ENCODE peak calls at places on chromosomes 1 and 21, in seven cellular contexts. One of them, this sample, is unnamed.

GRCh38 chr1:70315782-70316181 is 38.7 kb downstream of the ANKRD13C start:
- DNase-seq in cardiac fibroblast: no peak
- DNase-seq in esophagus squamous epithelium: no peak
- DNase-seq in sigmoid colon: no peak
- DNase-seq in MCF 10A: no peak
- DNase-seq in RCC 7860: no peak
- DNase-seq in cardiac muscle cell: no peak
- DNase-seq in this sample: no peak

GRCh38 chr1:64933296-64934070 is 32.9 kb downstream of the JAK1 start:
- DNase-seq in cardiac fibroblast: peak; percentile 99
- DNase-seq in esophagus squamous epithelium: no peak
- DNase-seq in sigmoid colon: peak; percentile 78
- DNase-seq in MCF 10A: peak; percentile 75
- DNase-seq in RCC 7860: peak; percentile 86
- DNase-seq in cardiac muscle cell: peak; percentile 94
- DNase-seq in this sample: no peak

GRCh38 chr1:32878183-32878582 is 7.5 kb upstream of the FNDC5 start:
- DNase-seq in cardiac fibroblast: peak; percentile 54
- DNase-seq in esophagus squamous epithelium: no peak
- DNase-seq in sigmoid colon: no peak
- DNase-seq in MCF 10A: peak; percentile 72
- DNase-seq in RCC 7860: peak; percentile 42
- DNase-seq in cardiac muscle cell: peak; percentile 47
- DNase-seq in this sample: peak; percentile 46

GRCh38 chr1:21295059-21295401 is 4.8 kb upstream of the ECE1 start:
- DNase-seq in cardiac fibroblast: peak; percentile 57
- DNase-seq in esophagus squamous epithelium: no peak
- DNase-seq in sigmoid colon: no peak
- DNase-seq in MCF 10A: peak; percentile 10
- DNase-seq in RCC 7860: peak; percentile 94
- DNase-seq in cardiac muscle cell: peak; percentile 29
- DNase-seq in this sample: no peak

GRCh38 chr1:53317651-53318539 is 10.0 kb downstream of the LRP8 start:
- DNase-seq in cardiac fibroblast: no peak
- DNase-seq in esophagus squamous epithelium: no peak
- DNase-seq in sigmoid colon: no peak
- DNase-seq in MCF 10A: no peak
- DNase-seq in RCC 7860: no peak
- DNase-seq in cardiac muscle cell: no peak
- DNase-seq in this sample: no peak

GRCh38 chr1:237789619-237790018 is 101.1 kb downstream of the ZP4 start:
- DNase-seq in cardiac fibroblast: no peak
- DNase-seq in esophagus squamous epithelium: no peak
- DNase-seq in sigmoid colon: no peak
- DNase-seq in MCF 10A: no peak
- DNase-seq in RCC 7860: peak; percentile 9
- DNase-seq in cardiac muscle cell: no peak
- DNase-seq in this sample: no peak

GRCh38 chr1:48645883-48646282 is 130.8 kb downstream of the BEND5 start:
- DNase-seq in cardiac fibroblast: no peak
- DNase-seq in esophagus squamous epithelium: no peak
- DNase-seq in sigmoid colon: no peak
- DNase-seq in MCF 10A: no peak
- DNase-seq in RCC 7860: no peak
- DNase-seq in cardiac muscle cell: no peak
- DNase-seq in this sample: no peak

GRCh38 chr1:228398741-228399461 is 7.7 kb downstream of the TRIM11 start:
- DNase-seq in cardiac fibroblast: no peak
- DNase-seq in esophagus squamous epithelium: no peak
- DNase-seq in sigmoid colon: peak; percentile 54
- DNase-seq in MCF 10A: no peak
- DNase-seq in RCC 7860: no peak
- DNase-seq in cardiac muscle cell: no peak
- DNase-seq in this sample: no peak

GRCh38 chr1:234858722-234859121 is 248.7 kb upstream of the IRF2BP2 start:
- DNase-seq in cardiac fibroblast: no peak
- DNase-seq in esophagus squamous epithelium: no peak
- DNase-seq in sigmoid colon: no peak
- DNase-seq in MCF 10A: no peak
- DNase-seq in RCC 7860: no peak
- DNase-seq in cardiac muscle cell: no peak
- DNase-seq in this sample: no peak

GRCh38 chr1:224482619-224483018 is 48.0 kb upstream of the WDR26 start:
- DNase-seq in cardiac fibroblast: peak; percentile 17
- DNase-seq in esophagus squamous epithelium: no peak
- DNase-seq in sigmoid colon: no peak
- DNase-seq in MCF 10A: peak; percentile 85
- DNase-seq in RCC 7860: no peak
- DNase-seq in cardiac muscle cell: no peak
- DNase-seq in this sample: no peak

GRCh38 chr21:35204850-35205564 is 155.9 kb upstream of the RUNX1 start:
- DNase-seq in cardiac fibroblast: peak; percentile 92
- DNase-seq in esophagus squamous epithelium: no peak
- DNase-seq in sigmoid colon: peak; percentile 89
- DNase-seq in MCF 10A: no peak
- DNase-seq in RCC 7860: no peak
- DNase-seq in cardiac muscle cell: peak; percentile 99
- DNase-seq in this sample: no peak

GRCh38 chr1:205680073-205680851 is at the start of gene SLC45A3:
- DNase-seq in cardiac fibroblast: peak; percentile 18
- DNase-seq in esophagus squamous epithelium: no peak
- DNase-seq in sigmoid colon: no peak
- DNase-seq in MCF 10A: no peak
- DNase-seq in RCC 7860: no peak
- DNase-seq in cardiac muscle cell: no peak
- DNase-seq in this sample: no peak

GRCh38 chr1:41626146-41626545 is 141.7 kb upstream of the EDN2 start:
- DNase-seq in cardiac fibroblast: peak; percentile 76
- DNase-seq in esophagus squamous epithelium: no peak
- DNase-seq in sigmoid colon: peak; percentile 25
- DNase-seq in MCF 10A: peak; percentile 69
- DNase-seq in RCC 7860: peak; percentile 65
- DNase-seq in cardiac muscle cell: peak; percentile 38
- DNase-seq in this sample: no peak

GRCh38 chr1:180501865-180502360 is 464 bp downstream of the ACBD6 start:
- DNase-seq in cardiac fibroblast: no peak
- DNase-seq in esophagus squamous epithelium: no peak
- DNase-seq in sigmoid colon: no peak
- DNase-seq in MCF 10A: peak; percentile 85
- DNase-seq in RCC 7860: no peak
- DNase-seq in cardiac muscle cell: no peak
- DNase-seq in this sample: no peak

GRCh38 chr1:193062698-193063463 is 3.5 kb downstream of the RO60 start:
- DNase-seq in cardiac fibroblast: peak; percentile 48
- DNase-seq in esophagus squamous epithelium: no peak
- DNase-seq in sigmoid colon: no peak
- DNase-seq in MCF 10A: no peak
- DNase-seq in RCC 7860: no peak
- DNase-seq in cardiac muscle cell: no peak
- DNase-seq in this sample: no peak

GRCh38 chr1:176949033-176949662 is 215.4 kb downstream of the ASTN1 start:
- DNase-seq in cardiac fibroblast: peak; percentile 7
- DNase-seq in esophagus squamous epithelium: no peak
- DNase-seq in sigmoid colon: no peak
- DNase-seq in MCF 10A: peak; percentile 65
- DNase-seq in RCC 7860: peak; percentile 55
- DNase-seq in cardiac muscle cell: peak; percentile 72
- DNase-seq in this sample: peak; percentile 33

GRCh38 chr1:64087768-64088167 is 115.7 kb upstream of the UBE2U start:
- DNase-seq in cardiac fibroblast: peak; percentile 69
- DNase-seq in esophagus squamous epithelium: no peak
- DNase-seq in sigmoid colon: no peak
- DNase-seq in MCF 10A: no peak
- DNase-seq in RCC 7860: peak; percentile 41
- DNase-seq in cardiac muscle cell: peak; percentile 68
- DNase-seq in this sample: no peak

GRCh38 chr1:22803833-22804232 is 93.2 kb downstream of the EPHB2 start:
- DNase-seq in cardiac fibroblast: no peak
- DNase-seq in esophagus squamous epithelium: no peak
- DNase-seq in sigmoid colon: no peak
- DNase-seq in MCF 10A: no peak
- DNase-seq in RCC 7860: no peak
- DNase-seq in cardiac muscle cell: peak; percentile 12
- DNase-seq in this sample: no peak

GRCh38 chr21:42627527-42628289 is 25.7 kb upstream of the PDE9A start:
- DNase-seq in cardiac fibroblast: no peak
- DNase-seq in esophagus squamous epithelium: no peak
- DNase-seq in sigmoid colon: peak; percentile 52
- DNase-seq in MCF 10A: no peak
- DNase-seq in RCC 7860: no peak
- DNase-seq in cardiac muscle cell: no peak
- DNase-seq in this sample: no peak

GRCh38 chr1:199272690-199273089 is 633.9 kb downstream of the PTPRC start:
- DNase-seq in cardiac fibroblast: peak; percentile 95
- DNase-seq in esophagus squamous epithelium: no peak
- DNase-seq in sigmoid colon: no peak
- DNase-seq in MCF 10A: peak; percentile 89
- DNase-seq in RCC 7860: peak; percentile 94
- DNase-seq in cardiac muscle cell: peak; percentile 96
- DNase-seq in this sample: no peak

GRCh38 chr1:54355931-54356679 is 50.1 kb downstream of the SSBP3 start:
- DNase-seq in cardiac fibroblast: no peak
- DNase-seq in esophagus squamous epithelium: no peak
- DNase-seq in sigmoid colon: no peak
- DNase-seq in MCF 10A: no peak
- DNase-seq in RCC 7860: no peak
- DNase-seq in cardiac muscle cell: peak; percentile 43
- DNase-seq in this sample: peak; percentile 54

GRCh38 chr1:85344256-85344694 is 67.8 kb upstream of the BCL10 start:
- DNase-seq in cardiac fibroblast: peak; percentile 82
- DNase-seq in esophagus squamous epithelium: no peak
- DNase-seq in sigmoid colon: no peak
- DNase-seq in MCF 10A: peak; percentile 45
- DNase-seq in RCC 7860: peak; percentile 51
- DNase-seq in cardiac muscle cell: peak; percentile 67
- DNase-seq in this sample: no peak

GRCh38 chr1:37948841-37949240 is 2.0 kb upstream of the INPP5B start:
- DNase-seq in cardiac fibroblast: no peak
- DNase-seq in esophagus squamous epithelium: no peak
- DNase-seq in sigmoid colon: peak; percentile 24
- DNase-seq in MCF 10A: no peak
- DNase-seq in RCC 7860: no peak
- DNase-seq in cardiac muscle cell: no peak
- DNase-seq in this sample: no peak

GRCh38 chr21:39316062-39316461 is 2.6 kb upstream of the BRWD1 start:
- DNase-seq in cardiac fibroblast: no peak
- DNase-seq in esophagus squamous epithelium: no peak
- DNase-seq in sigmoid colon: no peak
- DNase-seq in MCF 10A: peak; percentile 21
- DNase-seq in RCC 7860: no peak
- DNase-seq in cardiac muscle cell: no peak
- DNase-seq in this sample: no peak

GRCh38 chr1:1893291-1893985 is 2.6 kb upstream of the GNB1 start:
- DNase-seq in cardiac fibroblast: no peak
- DNase-seq in esophagus squamous epithelium: no peak
- DNase-seq in sigmoid colon: no peak
- DNase-seq in MCF 10A: no peak
- DNase-seq in RCC 7860: no peak
- DNase-seq in cardiac muscle cell: no peak
- DNase-seq in this sample: no peak

GRCh38 chr1:234605983-234606730 is 3.8 kb downstream of the IRF2BP2 start:
- DNase-seq in cardiac fibroblast: peak; percentile 66
- DNase-seq in esophagus squamous epithelium: no peak
- DNase-seq in sigmoid colon: no peak
- DNase-seq in MCF 10A: peak; percentile 72
- DNase-seq in RCC 7860: peak; percentile 40
- DNase-seq in cardiac muscle cell: peak; percentile 73
- DNase-seq in this sample: peak; percentile 73

GRCh38 chr1:200294241-200294640 is 115.6 kb downstream of the ZNF281 start:
- DNase-seq in cardiac fibroblast: no peak
- DNase-seq in esophagus squamous epithelium: no peak
- DNase-seq in sigmoid colon: no peak
- DNase-seq in MCF 10A: no peak
- DNase-seq in RCC 7860: peak; percentile 24
- DNase-seq in cardiac muscle cell: no peak
- DNase-seq in this sample: no peak